ENCODE peak calls at places on chromosomes 6 and 20, in nine cellular contexts. One of them, this sample, is unnamed.

GRCh38 chr6:44047801-44048200 is 79.5 kb downstream of the MRPL14 start:
- DNase-seq in IMR-90: no peak
- DNase-seq in GM23338: no peak
- DNase-seq in foreskin fibroblast: no peak
- DNase-seq in GM19239: no peak
- DNase-seq in Ammon's horn: no peak
- DNase-seq in T-helper 17 cell: no peak
- DNase-seq in hepatic stellate cell: no peak
- DNase-seq in epithelial cell of esophagus: no peak
- DNase-seq in this sample: no peak

GRCh38 chr6:110874880-110875547 is 429 bp downstream of the AMD1 start:
- DNase-seq in T-helper 17 cell: peak; percentile 17
- DNase-seq in IMR-90: no peak
- DNase-seq in hepatic stellate cell: peak; percentile 24
- DNase-seq in epithelial cell of esophagus: no peak
- DNase-seq in GM23338: no peak
- DNase-seq in foreskin fibroblast: peak; percentile 64
- DNase-seq in Ammon's horn: peak; percentile 23
- DNase-seq in GM19239: no peak
- DNase-seq in this sample: peak; percentile 61

GRCh38 chr6:108222504-108222903 is 38.3 kb downstream of the SNX3 start:
- DNase-seq in hepatic stellate cell: no peak
- DNase-seq in foreskin fibroblast: peak; percentile 56
- DNase-seq in epithelial cell of esophagus: no peak
- DNase-seq in GM19239: no peak
- DNase-seq in T-helper 17 cell: no peak
- DNase-seq in IMR-90: peak; percentile 43
- DNase-seq in GM23338: no peak
- DNase-seq in Ammon's horn: peak; percentile 19
- DNase-seq in this sample: no peak

GRCh38 chr6:139973602-139974373 is 599.3 kb upstream of the CITED2 start:
- DNase-seq in GM23338: no peak
- DNase-seq in IMR-90: peak; percentile 92
- DNase-seq in GM19239: no peak
- DNase-seq in epithelial cell of esophagus: peak; percentile 68
- DNase-seq in hepatic stellate cell: no peak
- DNase-seq in T-helper 17 cell: no peak
- DNase-seq in foreskin fibroblast: peak; percentile 88
- DNase-seq in Ammon's horn: peak; percentile 10
- DNase-seq in this sample: no peak

GRCh38 chr6:15945593-15946159 is 183.2 kb upstream of the MYLIP start:
- DNase-seq in foreskin fibroblast: peak; percentile 66
- DNase-seq in GM19239: no peak
- DNase-seq in T-helper 17 cell: no peak
- DNase-seq in Ammon's horn: no peak
- DNase-seq in hepatic stellate cell: no peak
- DNase-seq in IMR-90: peak; percentile 4
- DNase-seq in epithelial cell of esophagus: peak; percentile 76
- DNase-seq in GM23338: no peak
- DNase-seq in this sample: no peak

GRCh38 chr6:3195695-3196497 is 31.6 kb downstream of the TUBB2B start:
- DNase-seq in foreskin fibroblast: no peak
- DNase-seq in epithelial cell of esophagus: no peak
- DNase-seq in hepatic stellate cell: no peak
- DNase-seq in GM19239: no peak
- DNase-seq in GM23338: peak; percentile 71
- DNase-seq in T-helper 17 cell: no peak
- DNase-seq in Ammon's horn: peak; percentile 70
- DNase-seq in IMR-90: no peak
- DNase-seq in this sample: no peak

GRCh38 chr6:146542881-146543210 is 787 bp upstream of the RAB32 start:
- DNase-seq in GM19239: no peak
- DNase-seq in foreskin fibroblast: no peak
- DNase-seq in T-helper 17 cell: no peak
- DNase-seq in GM23338: no peak
- DNase-seq in IMR-90: peak; percentile 9
- DNase-seq in Ammon's horn: no peak
- DNase-seq in epithelial cell of esophagus: no peak
- DNase-seq in hepatic stellate cell: no peak
- DNase-seq in this sample: no peak

GRCh38 chr6:32216292-32216691 is 7.6 kb downstream of the NOTCH4 start:
- DNase-seq in GM23338: no peak
- DNase-seq in T-helper 17 cell: no peak
- DNase-seq in foreskin fibroblast: no peak
- DNase-seq in epithelial cell of esophagus: no peak
- DNase-seq in GM19239: no peak
- DNase-seq in hepatic stellate cell: no peak
- DNase-seq in IMR-90: no peak
- DNase-seq in Ammon's horn: no peak
- DNase-seq in this sample: no peak

GRCh38 chr6:133959667-133960368 is 6.8 kb downstream of the TBPL1 start:
- DNase-seq in Ammon's horn: no peak
- DNase-seq in GM19239: no peak
- DNase-seq in epithelial cell of esophagus: no peak
- DNase-seq in T-helper 17 cell: no peak
- DNase-seq in IMR-90: no peak
- DNase-seq in hepatic stellate cell: no peak
- DNase-seq in GM23338: no peak
- DNase-seq in foreskin fibroblast: no peak
- DNase-seq in this sample: no peak

GRCh38 chr6:157099912-157100593 is 223.3 kb downstream of the TMEM242 start:
- DNase-seq in T-helper 17 cell: no peak
- DNase-seq in GM19239: peak; percentile 39
- DNase-seq in IMR-90: no peak
- DNase-seq in GM23338: no peak
- DNase-seq in Ammon's horn: peak; percentile 49
- DNase-seq in epithelial cell of esophagus: no peak
- DNase-seq in hepatic stellate cell: no peak
- DNase-seq in foreskin fibroblast: no peak
- DNase-seq in this sample: no peak

GRCh38 chr6:38499046-38499445 is 140.7 kb downstream of the BTBD9 start:
- DNase-seq in IMR-90: no peak
- DNase-seq in foreskin fibroblast: no peak
- DNase-seq in GM19239: no peak
- DNase-seq in Ammon's horn: peak; percentile 76
- DNase-seq in GM23338: no peak
- DNase-seq in epithelial cell of esophagus: no peak
- DNase-seq in hepatic stellate cell: no peak
- DNase-seq in T-helper 17 cell: no peak
- DNase-seq in this sample: no peak

GRCh38 chr6:43263314-43264178 is 20.3 kb downstream of the TTBK1 start:
- DNase-seq in T-helper 17 cell: peak; percentile 55
- DNase-seq in IMR-90: peak; percentile 62
- DNase-seq in Ammon's horn: peak; percentile 74
- DNase-seq in foreskin fibroblast: peak; percentile 86
- DNase-seq in epithelial cell of esophagus: peak; percentile 76
- DNase-seq in hepatic stellate cell: peak; percentile 96
- DNase-seq in GM23338: peak; percentile 91
- DNase-seq in GM19239: peak; percentile 94
- DNase-seq in this sample: peak; percentile 60

GRCh38 chr6:166252601-166253000 is 55.6 kb downstream of the PRR18 start:
- DNase-seq in epithelial cell of esophagus: no peak
- DNase-seq in hepatic stellate cell: no peak
- DNase-seq in GM23338: no peak
- DNase-seq in T-helper 17 cell: no peak
- DNase-seq in Ammon's horn: no peak
- DNase-seq in GM19239: no peak
- DNase-seq in foreskin fibroblast: no peak
- DNase-seq in IMR-90: no peak
- DNase-seq in this sample: no peak

GRCh38 chr20:38084425-38084951 is 50.9 kb downstream of the RPRD1B start:
- DNase-seq in foreskin fibroblast: peak; percentile 55
- DNase-seq in epithelial cell of esophagus: no peak
- DNase-seq in GM19239: no peak
- DNase-seq in GM23338: no peak
- DNase-seq in Ammon's horn: no peak
- DNase-seq in T-helper 17 cell: no peak
- DNase-seq in hepatic stellate cell: peak; percentile 76
- DNase-seq in IMR-90: peak; percentile 82
- DNase-seq in this sample: no peak

This sample was measured in mesothelial cell of epicardium.